ENCODE peak calls at places on chromosomes 1 and 21, in six cellular contexts. U is brain microvascular endothelial cell; T is naive thymus-derived CD4-positive, alpha-beta T cell; A is endodermal cell; F is fibroblast of lung; N is left lung. M is an unnamed sample.

GRCh38 chr1:236568285-236568894 is 35.9 kb downstream of the HEATR1 start:
- DNase-seq in U (no peak), T (no peak), A (no peak), F (peak; percentile 92), N (no peak), M (no peak)

GRCh38 chr1:103790172-103790571 is 40.5 kb downstream of the AMY1C start:
- DNase-seq in U (no peak), T (no peak), A (no peak), F (no peak), N (no peak), M (no peak)

GRCh38 chr1:77557053-77557452 is 125.4 kb downstream of the ZZZ3 start:
- DNase-seq in U (no peak), T (no peak), A (no peak), F (no peak), N (no peak), M (no peak)

GRCh38 chr1:247400685-247401084 is 15.3 kb upstream of the NLRP3 start:
- DNase-seq in U (no peak), T (no peak), A (no peak), F (no peak), N (no peak), M (no peak)

GRCh38 chr1:184755226-184756065 is 788 bp upstream of the EDEM3 start:
- DNase-seq in U (peak; percentile 49), T (no peak), A (no peak), F (peak; percentile 46), N (no peak), M (no peak)

GRCh38 chr21:42460391-42461184 is 35.4 kb downstream of the RSPH1 start:
- DNase-seq in U (no peak), T (peak; percentile 80), A (peak; percentile 45), F (no peak), N (no peak), M (peak; percentile 46)

GRCh38 chr1:159179906-159180305 is 8.5 kb downstream of the CADM3 start:
- DNase-seq in U (no peak), T (no peak), A (no peak), F (no peak), N (no peak), M (no peak)

GRCh38 chr1:87644500-87645245 is 316.0 kb downstream of the LMO4 start:
- DNase-seq in U (peak; percentile 15), T (no peak), A (no peak), F (peak; percentile 42), N (no peak), M (no peak)

GRCh38 chr21:20701235-20701634 is 297.0 kb upstream of the NCAM2 start:
- DNase-seq in U (no peak), T (no peak), A (no peak), F (no peak), N (no peak), M (no peak)

GRCh38 chr1:150995896-150996295 is 10.8 kb downstream of the MINDY1 start:
- DNase-seq in U (no peak), T (no peak), A (peak; percentile 86), F (peak; percentile 49), N (no peak), M (peak; percentile 71)

GRCh38 chr1:181936768-181937581 is 124.5 kb downstream of the ZNF648 start:
- DNase-seq in U (no peak), T (peak; percentile 22), A (peak; percentile 95), F (no peak), N (no peak), M (peak; percentile 33)

GRCh38 chr1:60560701-60561100 is 487.1 kb upstream of the C1orf87 start:
- DNase-seq in U (no peak), T (no peak), A (no peak), F (no peak), N (no peak), M (no peak)

GRCh38 chr1:220786337-220787068 is at the start of gene MTARC1:
- DNase-seq in U (no peak), T (no peak), A (peak; percentile 94), F (peak; percentile 47), N (peak; percentile 94), M (peak; percentile 95)

GRCh38 chr1:242886137-242886536 is 361.6 kb upstream of the PLD5 start:
- DNase-seq in U (no peak), T (no peak), A (no peak), F (no peak), N (no peak), M (no peak)

GRCh38 chr1:203557958-203558760 is 64.2 kb downstream of the OPTC start:
- DNase-seq in U (peak; percentile 95), T (no peak), A (no peak), F (peak; percentile 98), N (no peak), M (no peak)

GRCh38 chr1:38964140-38964548 is 22.5 kb upstream of the RHBDL2 start:
- DNase-seq in U (no peak), T (peak; percentile 15), A (peak; percentile 63), F (no peak), N (no peak), M (peak; percentile 24)

GRCh38 chr1:93710499-93710898 is 28.9 kb upstream of the BCAR3 start:
- DNase-seq in U (no peak), T (no peak), A (no peak), F (no peak), N (no peak), M (no peak)

GRCh38 chr1:42177551-42177981 is 13.0 kb upstream of the GUCA2A start:
- DNase-seq in U (peak; percentile 76), T (no peak), A (peak; percentile 45), F (peak; percentile 93), N (peak; percentile 75), M (no peak)

GRCh38 chr1:185581020-185581419 is 153.2 kb upstream of the HMCN1 start:
- DNase-seq in U (no peak), T (no peak), A (no peak), F (no peak), N (no peak), M (no peak)

GRCh38 chr1:61588736-61589381 is 136.1 kb downstream of the TM2D1 start:
- DNase-seq in U (peak; percentile 65), T (peak; percentile 46), A (peak; percentile 94), F (peak; percentile 59), N (no peak), M (peak; percentile 71)

GRCh38 chr1:8420318-8420717 is 102.4 kb downstream of the SLC45A1 start:
- DNase-seq in U (no peak), T (no peak), A (no peak), F (no peak), N (no peak), M (no peak)
- H3K27ac ChIP-seq in U (no peak overlapping the region), T (peak overlapping the region; percentile 19), A (no peak overlapping the region), F (peak overlapping the region; percentile 88), N (no peak overlapping the region), M (no peak overlapping the region)

DNA sequence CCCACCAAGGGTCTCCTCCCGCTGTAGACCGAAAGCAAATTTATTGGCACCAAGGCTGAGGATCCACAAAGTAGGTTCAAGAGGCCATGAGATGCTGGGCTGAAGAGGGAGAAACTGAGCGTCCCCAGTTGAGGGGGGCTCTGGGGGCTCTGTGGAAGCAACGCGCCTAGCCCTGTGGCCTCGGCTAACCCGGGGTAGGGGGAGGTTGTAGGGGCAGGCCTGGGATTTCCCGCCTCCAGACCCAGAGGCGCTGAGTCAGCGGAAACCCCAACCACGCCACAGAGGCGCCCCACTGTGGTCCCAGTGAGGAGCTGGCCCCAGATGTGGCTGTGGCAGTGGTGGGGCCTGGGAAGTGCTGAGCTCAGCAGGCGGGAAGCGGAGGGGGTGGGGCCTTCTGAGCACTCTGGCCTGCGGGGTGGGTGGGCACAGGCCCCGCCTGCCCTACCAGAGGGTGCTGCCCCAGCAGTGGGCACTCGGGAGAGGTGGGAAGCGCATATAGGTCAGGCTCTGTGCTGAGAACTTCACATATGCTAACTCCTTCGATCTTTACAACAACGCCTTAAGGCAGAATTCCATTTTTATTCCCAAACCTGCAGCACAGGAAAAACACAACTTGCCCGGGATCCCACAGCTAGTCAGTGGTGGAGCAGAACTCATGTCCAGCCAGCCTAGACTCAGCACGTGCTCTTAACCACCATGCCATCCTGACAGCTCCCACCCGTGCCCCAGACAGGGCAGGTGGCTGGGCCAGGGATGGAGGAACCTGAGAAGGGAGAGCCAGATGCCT is 1.5 kb upstream of the COL16A1 start:
- DNase-seq in U (peak; percentile 43), T (no peak), A (peak; percentile 88), F (peak; percentile 74), N (no peak), M (no peak)
- H3K4me3 ChIP-seq in U (peak overlapping the region; percentile 0), T (no peak overlapping the region), A (no peak overlapping the region), F (no peak overlapping the region), N (no peak overlapping the region), M (no peak overlapping the region)

GRCh38 chr1:205519541-205520131 is 15.2 kb downstream of the CDK18 start:
- DNase-seq in U (no peak), T (no peak), A (peak; percentile 81), F (peak; percentile 57), N (no peak), M (peak; percentile 54)
- H3K27me3 ChIP-seq in U (peaks cover 14% of the 10 kb centered on the region), T (no peaks in the 10 kb centered on the region), A (no peaks in the 10 kb centered on the region), F (peaks cover 2% of the 10 kb centered on the region), N (no peaks in the 10 kb centered on the region), M (no peaks in the 10 kb centered on the region)

GRCh38 chr1:231611851-231612250 is 14.7 kb upstream of the DISC1 start:
- DNase-seq in U (no peak), T (no peak), A (no peak), F (no peak), N (no peak), M (peak; percentile 93)
- H3K27ac ChIP-seq in U (no peak overlapping the region), T (peak overlapping the region; percentile 59), A (no peak overlapping the region), F (no peak overlapping the region), N (peak overlapping the region; percentile 84), M (no peak overlapping the region)